ENCODE peak calls at places on chromosomes 13 and 19, in eight cellular contexts. One of them, this sample, is unnamed.

GRCh38 chr13:33228645-33229445 is 56.7 kb downstream of the STARD13 start:
- DNase-seq in activated CD4-positive, alpha-beta T cell treated with anti-CD3 and anti-CD28 coated beads for 36 hours: no peak
- DNase-seq in GM23338: peak; percentile 73
- DNase-seq in AML-193: peak; percentile 58
- DNase-seq in GM13977: peak; percentile 57
- DNase-seq in activated CD8-positive, alpha-beta T cell treated with anti-CD3 and anti-CD28 coated beads for 36 hours: no peak
- DNase-seq in right cardiac atrium: no peak
- DNase-seq in Ammon's horn: peak; percentile 74
- DNase-seq in this sample: no peak

GRCh38 chr19:42653841-42654240 is 59.1 kb upstream of the CEACAM8 start:
- DNase-seq in activated CD4-positive, alpha-beta T cell treated with anti-CD3 and anti-CD28 coated beads for 36 hours: no peak
- DNase-seq in GM23338: peak; percentile 22
- DNase-seq in AML-193: no peak
- DNase-seq in GM13977: no peak
- DNase-seq in activated CD8-positive, alpha-beta T cell treated with anti-CD3 and anti-CD28 coated beads for 36 hours: no peak
- DNase-seq in right cardiac atrium: no peak
- DNase-seq in Ammon's horn: no peak
- DNase-seq in this sample: no peak

GRCh38 chr13:97600438-97601080 is 166.6 kb downstream of the RAP2A start:
- DNase-seq in activated CD4-positive, alpha-beta T cell treated with anti-CD3 and anti-CD28 coated beads for 36 hours: no peak
- DNase-seq in GM23338: no peak
- DNase-seq in AML-193: no peak
- DNase-seq in GM13977: no peak
- DNase-seq in activated CD8-positive, alpha-beta T cell treated with anti-CD3 and anti-CD28 coated beads for 36 hours: no peak
- DNase-seq in right cardiac atrium: no peak
- DNase-seq in Ammon's horn: no peak
- DNase-seq in this sample: no peak

GRCh38 chr19:17475541-17476115 is 5.3 kb downstream of the SLC27A1 start:
- DNase-seq in activated CD4-positive, alpha-beta T cell treated with anti-CD3 and anti-CD28 coated beads for 36 hours: no peak
- DNase-seq in GM23338: no peak
- DNase-seq in AML-193: no peak
- DNase-seq in GM13977: no peak
- DNase-seq in activated CD8-positive, alpha-beta T cell treated with anti-CD3 and anti-CD28 coated beads for 36 hours: no peak
- DNase-seq in right cardiac atrium: peak; percentile 84
- DNase-seq in Ammon's horn: peak; percentile 97
- DNase-seq in this sample: no peak

GRCh38 chr19:10660346-10660745 is 6.2 kb downstream of the ILF3 start:
- DNase-seq in activated CD4-positive, alpha-beta T cell treated with anti-CD3 and anti-CD28 coated beads for 36 hours: no peak
- DNase-seq in GM23338: no peak
- DNase-seq in AML-193: no peak
- DNase-seq in GM13977: no peak
- DNase-seq in activated CD8-positive, alpha-beta T cell treated with anti-CD3 and anti-CD28 coated beads for 36 hours: no peak
- DNase-seq in right cardiac atrium: no peak
- DNase-seq in Ammon's horn: no peak
- DNase-seq in this sample: no peak

GRCh38 chr13:99572921-99573320 is 71.6 kb downstream of the TM9SF2 start:
- DNase-seq in activated CD4-positive, alpha-beta T cell treated with anti-CD3 and anti-CD28 coated beads for 36 hours: no peak
- DNase-seq in GM23338: peak; percentile 21
- DNase-seq in AML-193: no peak
- DNase-seq in GM13977: no peak
- DNase-seq in activated CD8-positive, alpha-beta T cell treated with anti-CD3 and anti-CD28 coated beads for 36 hours: no peak
- DNase-seq in right cardiac atrium: no peak
- DNase-seq in Ammon's horn: peak; percentile 56
- DNase-seq in this sample: no peak

GRCh38 chr19:33684550-33685303 is 63.0 kb downstream of the CHST8 start:
- DNase-seq in activated CD4-positive, alpha-beta T cell treated with anti-CD3 and anti-CD28 coated beads for 36 hours: no peak
- DNase-seq in GM23338: no peak
- DNase-seq in AML-193: no peak
- DNase-seq in GM13977: no peak
- DNase-seq in activated CD8-positive, alpha-beta T cell treated with anti-CD3 and anti-CD28 coated beads for 36 hours: no peak
- DNase-seq in right cardiac atrium: no peak
- DNase-seq in Ammon's horn: peak; percentile 22
- DNase-seq in this sample: peak; percentile 42

GRCh38 chr13:77375554-77375953 is 48.7 kb upstream of the MYCBP2 start:
- DNase-seq in activated CD4-positive, alpha-beta T cell treated with anti-CD3 and anti-CD28 coated beads for 36 hours: no peak
- DNase-seq in GM23338: no peak
- DNase-seq in AML-193: no peak
- DNase-seq in GM13977: no peak
- DNase-seq in activated CD8-positive, alpha-beta T cell treated with anti-CD3 and anti-CD28 coated beads for 36 hours: no peak
- DNase-seq in right cardiac atrium: no peak
- DNase-seq in Ammon's horn: peak; percentile 13
- DNase-seq in this sample: no peak

GRCh38 chr13:44241638-44242037 is 132.0 kb upstream of the SERP2 start:
- DNase-seq in activated CD4-positive, alpha-beta T cell treated with anti-CD3 and anti-CD28 coated beads for 36 hours: no peak
- DNase-seq in GM23338: no peak
- DNase-seq in AML-193: no peak
- DNase-seq in GM13977: no peak
- DNase-seq in activated CD8-positive, alpha-beta T cell treated with anti-CD3 and anti-CD28 coated beads for 36 hours: no peak
- DNase-seq in right cardiac atrium: no peak
- DNase-seq in Ammon's horn: no peak
- DNase-seq in this sample: no peak

GRCh38 chr19:11324079-11324661 is 15.3 kb downstream of the RAB3D start:
- DNase-seq in activated CD4-positive, alpha-beta T cell treated with anti-CD3 and anti-CD28 coated beads for 36 hours: peak; percentile 70
- DNase-seq in GM23338: no peak
- DNase-seq in AML-193: peak; percentile 100
- DNase-seq in GM13977: peak; percentile 64
- DNase-seq in activated CD8-positive, alpha-beta T cell treated with anti-CD3 and anti-CD28 coated beads for 36 hours: peak; percentile 74
- DNase-seq in right cardiac atrium: peak; percentile 88
- DNase-seq in Ammon's horn: peak; percentile 83
- DNase-seq in this sample: no peak

GRCh38 chr13:26971990-26972888 is 199.4 kb downstream of the USP12 start:
- DNase-seq in activated CD4-positive, alpha-beta T cell treated with anti-CD3 and anti-CD28 coated beads for 36 hours: peak; percentile 66
- DNase-seq in GM23338: peak; percentile 81
- DNase-seq in AML-193: peak; percentile 56
- DNase-seq in GM13977: peak; percentile 34
- DNase-seq in activated CD8-positive, alpha-beta T cell treated with anti-CD3 and anti-CD28 coated beads for 36 hours: peak; percentile 59
- DNase-seq in right cardiac atrium: no peak
- DNase-seq in Ammon's horn: no peak
- DNase-seq in this sample: peak; percentile 93

GRCh38 chr19:982567-983170 is 1.5 kb upstream of the WDR18 start:
- DNase-seq in activated CD4-positive, alpha-beta T cell treated with anti-CD3 and anti-CD28 coated beads for 36 hours: peak; percentile 87
- DNase-seq in GM23338: peak; percentile 83
- DNase-seq in AML-193: peak; percentile 44
- DNase-seq in GM13977: peak; percentile 97
- DNase-seq in activated CD8-positive, alpha-beta T cell treated with anti-CD3 and anti-CD28 coated beads for 36 hours: peak; percentile 76
- DNase-seq in right cardiac atrium: peak; percentile 90
- DNase-seq in Ammon's horn: peak; percentile 77
- DNase-seq in this sample: peak; percentile 67

This sample was measured in WERI-Rb-1.